ENCODE peak calls at places on chromosomes 13 and 19, in ten cellular contexts. V is mucosa of gallbladder; A is T-helper 1 cell; Y is pancreas; D is C1 segment of cervical spinal cord; Q is NCI-H1092; J is GM12878; R is adipocyte; M is HFF-Myc; L is activated effector memory CD4-positive, alpha-beta T cell treated with anti-CD3 and anti-CD28 coated beads, Interleukin-2, amount 50 U/mL, for 16 hours. G is an unnamed sample.

GRCh38 chr13:21075303-21076264 is 14.2 kb upstream of the LATS2 start:
- DNase-seq in V (no peak), Y (peak), Q (no peak), M (no peak), J (no peak), L (peak), A (no peak), R (peak), D (peak), G (peak)

GRCh38 chr19:10641248-10641647 is 12.9 kb upstream of the ILF3 start:
- DNase-seq in J (no peak), D (no peak), A (no peak), R (no peak), M (no peak), L (no peak), V (no peak), Y (no peak), Q (no peak), G (no peak)

GRCh38 chr13:24654741-24655140 is 25.5 kb upstream of the ATP12A start:
- DNase-seq in L (no peak), Y (no peak), R (peak), V (no peak), J (no peak), A (no peak), M (no peak), D (no peak), Q (no peak), G (peak)

GRCh38 chr19:15021286-15022007 is 27.8 kb upstream of the CASP14 start:
- DNase-seq in J (no peak), D (no peak), L (no peak), A (no peak), M (no peak), Q (no peak), V (no peak), R (no peak), Y (no peak), G (no peak)

GRCh38 chr13:22014469-22014868 is 343.6 kb downstream of the FGF9 start:
- DNase-seq in R (no peak), Y (no peak), J (no peak), M (no peak), L (no peak), D (no peak), A (no peak), V (no peak), Q (no peak), G (peak)

GRCh38 chr13:99399623-99399974 is 92.4 kb upstream of the GPR183 start:
- DNase-seq in M (no peak), D (no peak), Q (no peak), Y (peak), R (no peak), J (no peak), A (no peak), V (no peak), L (peak), G (no peak)

GRCh38 chr19:49786432-49786831 is 19.6 kb downstream of the AP2A1 start:
- DNase-seq in Y (no peak), M (no peak), R (peak), Q (no peak), V (no peak), L (no peak), J (no peak), A (no peak), D (no peak), G (peak)

GRCh38 chr13:112819111-112819510 is 129.3 kb downstream of the ATP11A start:
- DNase-seq in D (no peak), M (no peak), Y (no peak), V (no peak), A (no peak), L (no peak), Q (no peak), J (no peak), R (no peak), G (no peak)

GRCh38 chr19:3106509-3107141 is 12.5 kb downstream of the GNA11 start:
- DNase-seq in J (no peak), Q (no peak), D (no peak), Y (no peak), V (no peak), L (no peak), R (no peak), M (no peak), A (no peak), G (no peak)

GRCh38 chr13:107141767-107142166 is 573.8 kb upstream of the ARGLU1 start:
- DNase-seq in Q (no peak), L (no peak), M (no peak), D (no peak), V (no peak), Y (no peak), R (no peak), J (no peak), A (no peak), G (no peak)

GRCh38 chr19:980133-980998 is 3.8 kb upstream of the WDR18 start:
- DNase-seq in L (no peak), M (no peak), Q (no peak), V (peak), J (no peak), R (no peak), A (no peak), Y (peak), D (no peak), G (no peak)

GRCh38 chr19:9498183-9498902 is at the start of gene ZNF560:
- DNase-seq in V (no peak), D (no peak), M (no peak), A (no peak), R (no peak), J (no peak), Q (no peak), Y (no peak), L (no peak), G (peak)

GRCh38 chr19:17775991-17776803 is 18.7 kb upstream of the B3GNT3 start:
- DNase-seq in M (no peak), Y (no peak), D (no peak), Q (no peak), A (no peak), L (no peak), R (no peak), V (no peak), J (peak), G (peak)

GRCh38 chr13:21318891-21319532 is 140.1 kb downstream of the ZDHHC20 start:
- DNase-seq in J (no peak), Q (no peak), Y (peak), R (no peak), V (no peak), A (no peak), L (no peak), M (no peak), D (peak), G (peak)

GRCh38 chr13:80168089-80168850 is 172.7 kb downstream of the SPRY2 start:
- DNase-seq in M (no peak), Q (no peak), V (no peak), D (no peak), J (no peak), Y (no peak), A (no peak), R (peak), L (no peak), G (peak)

GRCh38 chr13:48976677-48977625 is 1.2 kb downstream of the FNDC3A start:
- DNase-seq in V (no peak), Y (no peak), J (no peak), A (no peak), D (peak), Q (peak), R (peak), M (no peak), L (no peak), G (no peak)

GRCh38 chr13:27264648-27265047 is 6.0 kb upstream of the RASL11A start:
- DNase-seq in D (no peak), V (no peak), Y (no peak), Q (no peak), L (no peak), J (no peak), R (no peak), A (no peak), M (no peak), G (no peak)

GRCh38 chr13:88948501-88948900 is 1277.3 kb downstream of the SLITRK5 start:
- DNase-seq in Y (no peak), V (no peak), R (no peak), D (no peak), Q (no peak), A (no peak), M (no peak), J (no peak), L (no peak), G (no peak)

GRCh38 chr19:38739440-38740251 is 4.6 kb downstream of the CAPN12 start:
- DNase-seq in M (no peak), V (no peak), J (no peak), R (no peak), A (no peak), Q (no peak), D (no peak), Y (no peak), L (no peak), G (no peak)

GRCh38 chr19:14031719-14032480 is at the start of gene IL27RA:
- DNase-seq in D (peak), M (no peak), R (peak), V (peak), L (peak), Y (peak), A (peak), Q (peak), J (peak), G (peak)

GRCh38 chr19:13120817-13121216 is 2.8 kb downstream of the NACC1 start:
- DNase-seq in L (no peak), A (no peak), J (no peak), M (no peak), Y (no peak), R (peak), D (no peak), V (no peak), Q (no peak), G (peak)

GRCh38 chr13:114104626-114105350 is 27.6 kb downstream of the RASA3 start:
- DNase-seq in M (no peak), Q (no peak), J (no peak), V (no peak), Y (peak), R (no peak), L (peak), D (no peak), A (no peak), G (no peak)